ENCODE peak calls at places on chromosomes 5 and 9, in nine cellular contexts. P, N, Z, I, J, V, B, U and X are unnamed samples.

GRCh38 chr5:112183103-112183634 is 235.9 kb downstream of the EPB41L4A start:
- DNase-seq in P (no peak), N (no peak), Z (no peak), I (no peak), J (no peak), V (no peak), B (no peak), U (no peak), X (no peak)

GRCh38 chr9:4117835-4118610 is 181.8 kb downstream of the GLIS3 start:
- DNase-seq in P (no peak), N (no peak), Z (peak), I (no peak), J (no peak), V (no peak), B (peak), U (no peak), X (peak)

GRCh38 chr9:19409406-19410194 is 791 bp downstream of the ACER2 start:
- DNase-seq in P (no peak), N (no peak), Z (peak), I (peak), J (peak), V (peak), B (peak), U (no peak), X (peak)

GRCh38 chr9:1454980-1455367 is 404.8 kb downstream of the DMRT2 start:
- DNase-seq in P (no peak), N (no peak), Z (no peak), I (no peak), J (no peak), V (no peak), B (no peak), U (no peak), X (no peak)

GRCh38 chr5:112735702-112736101 is 2.0 kb upstream of the APC start:
- DNase-seq in P (no peak), N (peak), Z (no peak), I (peak), J (no peak), V (no peak), B (no peak), U (peak), X (peak)

GRCh38 chr5:1004598-1005361 is 3.8 kb upstream of the NKD2 start:
- DNase-seq in P (no peak), N (peak), Z (no peak), I (peak), J (peak), V (peak), B (peak), U (no peak), X (no peak)

GRCh38 chr5:97752871-97753270 is 569.8 kb upstream of the RIOK2 start:
- DNase-seq in P (no peak), N (peak), Z (no peak), I (no peak), J (no peak), V (no peak), B (no peak), U (no peak), X (no peak)

GRCh38 chr5:172800088-172800551 is 29.1 kb upstream of the DUSP1 start:
- DNase-seq in P (peak), N (peak), Z (no peak), I (no peak), J (peak), V (no peak), B (peak), U (peak), X (no peak)

GRCh38 chr9:20624201-20625002 is 2.1 kb upstream of the MLLT3 start:
- DNase-seq in P (no peak), N (peak), Z (peak), I (peak), J (no peak), V (peak), B (no peak), U (no peak), X (no peak)

GRCh38 chr5:113612060-113612496 is 98.6 kb downstream of the YTHDC2 start:
- DNase-seq in P (no peak), N (peak), Z (peak), I (peak), J (no peak), V (peak), B (no peak), U (no peak), X (peak)

GRCh38 chr5:135033026-135033861 is 784 bp downstream of the PITX1 start:
- DNase-seq in P (no peak), N (peak), Z (peak), I (peak), J (peak), V (peak), B (peak), U (no peak), X (no peak)

GRCh38 chr5:123951204-123951977 is 439.4 kb downstream of the CSNK1G3 start:
- DNase-seq in P (no peak), N (peak), Z (no peak), I (peak), J (no peak), V (no peak), B (no peak), U (peak), X (no peak)

GRCh38 chr5:162248107-162248713 is 180.6 kb downstream of the GABRG2 start:
- DNase-seq in P (no peak), N (no peak), Z (peak), I (no peak), J (no peak), V (no peak), B (no peak), U (no peak), X (no peak)
- TF ChIP-seq CTCF in P (no peak), N (no peak), Z (peak), I (no peak), J (no peak), V (no peak), B (no peak), U (no peak), X (peak)

GRCh38 chr5:80125962-80126480 is 90.9 kb downstream of the THBS4 start:
- DNase-seq in P (no peak), N (peak), Z (peak), I (no peak), J (no peak), V (no peak), B (no peak), U (peak), X (no peak)
- TF ChIP-seq CTCF in P (no peak), N (no peak), Z (no peak), I (no peak), J (no peak), V (peak), B (no peak), U (no peak), X (no peak)

GRCh38 chr5:37899037-37899436 is 59.2 kb upstream of the GDNF start:
- DNase-seq in P (no peak), N (no peak), Z (no peak), I (no peak), J (no peak), V (no peak), B (no peak), U (no peak), X (no peak)

GRCh38 chr5:37905230-37905629 is 65.4 kb upstream of the GDNF start:
- DNase-seq in P (no peak), N (no peak), Z (no peak), I (no peak), J (no peak), V (no peak), B (no peak), U (no peak), X (no peak)

GRCh38 chr5:37902323-37902722 is 62.5 kb upstream of the GDNF start:
- DNase-seq in P (no peak), N (no peak), Z (no peak), I (no peak), J (no peak), V (no peak), B (no peak), U (no peak), X (no peak)

GRCh38 chr5:37896159-37896558 is 56.3 kb upstream of the GDNF start:
- DNase-seq in P (no peak), N (no peak), Z (no peak), I (no peak), J (no peak), V (no peak), B (no peak), U (no peak), X (no peak)

GRCh38 chr5:37900692-37901091 is 60.9 kb upstream of the GDNF start:
- DNase-seq in P (no peak), N (peak), Z (peak), I (peak), J (peak), V (no peak), B (no peak), U (no peak), X (peak)
- TF ChIP-seq CTCF in P (no peak), N (no peak), Z (no peak), I (peak), J (no peak), V (no peak), B (no peak), U (peak), X (peak)

GRCh38 chr5:118040496-118040895 is 947.9 kb downstream of the DTWD2 start:
- DNase-seq in P (no peak), N (no peak), Z (no peak), I (no peak), J (no peak), V (no peak), B (no peak), U (no peak), X (no peak)

GRCh38 chr5:118043531-118043930 is 944.8 kb downstream of the DTWD2 start:
- DNase-seq in P (no peak), N (no peak), Z (no peak), I (no peak), J (no peak), V (no peak), B (no peak), U (no peak), X (no peak)

GRCh38 chr5:118044169-118044568 is 944.2 kb downstream of the DTWD2 start:
- DNase-seq in P (no peak), N (no peak), Z (no peak), I (no peak), J (no peak), V (no peak), B (no peak), U (no peak), X (no peak)

GRCh38 chr5:118042076-118042475 is 946.3 kb downstream of the DTWD2 start:
- DNase-seq in P (no peak), N (no peak), Z (no peak), I (no peak), J (no peak), V (no peak), B (no peak), U (no peak), X (no peak)
- TF ChIP-seq CTCF in P (no peak), N (no peak), Z (peak), I (no peak), J (no peak), V (peak), B (no peak), U (no peak), X (peak)

GRCh38 chr5:115841382-115842088 is at the start of the genes AP3S1 and ATG12:
- DNase-seq in P (peak), N (peak), Z (peak), I (peak), J (peak), V (peak), B (peak), U (peak), X (peak)

GRCh38 chr5:115840825-115841224 is 540 bp downstream of the ATG12 start:
- DNase-seq in P (no peak), N (no peak), Z (no peak), I (peak), J (no peak), V (no peak), B (no peak), U (no peak), X (no peak)

GRCh38 chr5:115842952-115843351 is 1.2 kb downstream of the AP3S1 start:
- DNase-seq in P (no peak), N (no peak), Z (peak), I (peak), J (no peak), V (no peak), B (no peak), U (no peak), X (peak)

GRCh38 chr5:115843444-115844130 is 1.9 kb downstream of the AP3S1 start:
- DNase-seq in P (no peak), N (no peak), Z (no peak), I (no peak), J (no peak), V (no peak), B (no peak), U (no peak), X (no peak)

DNA sequence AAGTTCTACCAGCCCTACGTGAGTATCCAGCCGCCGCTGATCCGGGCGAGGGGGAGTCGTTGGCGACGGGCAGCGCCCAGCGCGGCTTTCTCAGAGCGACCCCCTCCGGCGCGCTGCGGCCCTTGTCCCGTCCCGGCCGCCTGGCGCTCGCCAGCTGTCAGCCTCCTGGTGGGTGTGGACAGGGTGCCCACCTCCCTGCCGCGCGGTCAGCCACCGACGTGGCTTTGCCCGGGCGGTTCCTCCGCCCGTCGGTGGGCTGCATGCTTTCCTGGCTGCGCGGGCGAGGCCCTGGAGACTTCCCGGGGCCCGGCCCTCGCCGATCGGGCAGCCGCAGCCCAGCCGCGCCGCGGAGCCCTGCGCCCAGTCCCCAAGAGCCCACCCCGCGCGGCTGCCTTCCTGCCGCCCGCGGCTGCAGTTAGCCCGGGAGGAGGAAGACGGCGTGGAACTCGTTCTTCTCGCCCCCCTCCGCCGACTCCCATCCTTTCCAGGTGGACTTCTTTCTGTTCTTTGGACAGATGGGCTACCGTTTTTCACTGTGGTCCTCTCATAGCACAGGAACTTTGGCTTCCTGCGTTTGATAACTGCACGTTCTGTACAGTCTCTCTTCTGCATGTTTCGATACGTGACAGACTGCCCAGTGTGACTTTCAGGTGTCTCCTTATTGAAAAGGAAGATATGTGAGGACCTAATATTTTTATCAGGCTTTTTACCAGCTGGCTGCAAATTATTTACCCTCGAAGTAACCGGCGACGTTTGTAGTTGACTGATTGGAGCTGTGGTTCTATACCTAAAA is 550 bp downstream of the AP3S1 start:
- DNase-seq in P (no peak), N (no peak), Z (peak), I (no peak), J (no peak), V (peak), B (no peak), U (no peak), X (peak)
- TF ChIP-seq CTCF in P (no peak), N (peak), Z (peak), I (peak), J (no peak), V (peak), B (peak), U (peak), X (peak)

GRCh38 chr5:75666801-75667200 is 50.4 kb downstream of the POC5 start:
- DNase-seq in P (no peak), N (no peak), Z (no peak), I (no peak), J (no peak), V (no peak), B (no peak), U (no peak), X (no peak)
- TF ChIP-seq CTCF in P (no peak), N (no peak), Z (no peak), I (no peak), J (no peak), V (no peak), B (no peak), U (no peak), X (peak)

DNA sequence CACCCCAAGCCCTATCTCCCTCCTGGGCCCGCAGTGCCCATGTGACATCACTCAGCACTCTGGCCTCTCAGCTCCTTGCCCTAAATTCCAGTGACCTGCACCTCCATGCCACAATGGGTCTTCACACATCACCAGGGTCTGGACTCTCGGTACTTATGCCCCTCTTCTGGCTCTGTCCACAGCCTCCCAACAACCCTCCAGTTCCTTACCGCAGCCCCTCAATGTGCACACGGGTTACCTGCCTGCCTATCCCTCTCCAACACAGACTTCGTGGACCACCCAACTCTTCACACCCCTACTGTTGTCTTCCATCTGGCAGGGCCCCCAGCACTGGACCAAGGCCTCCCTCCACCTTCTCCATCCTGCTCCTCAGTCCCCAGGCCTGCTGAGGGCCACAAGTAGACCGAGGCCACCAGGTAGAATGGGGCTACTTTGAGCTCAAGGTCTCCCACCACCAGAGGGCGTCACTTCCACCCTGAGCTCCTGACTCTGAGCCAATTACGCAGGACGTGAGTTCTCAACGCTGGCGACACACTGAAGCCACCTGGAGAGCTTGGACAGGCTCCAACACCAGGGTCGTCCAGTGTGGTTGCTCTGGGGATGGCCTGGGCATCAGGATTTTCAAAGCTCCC is 172.1 kb downstream of the GABBR2 start:
- DNase-seq in P (no peak), N (no peak), Z (peak), I (no peak), J (no peak), V (no peak), B (no peak), U (no peak), X (no peak)
- TF ChIP-seq CTCF in P (no peak), N (no peak), Z (peak), I (peak), J (no peak), V (peak), B (no peak), U (no peak), X (peak)

GRCh38 chr5:155091063-155091648 is 77.6 kb downstream of the KIF4B start:
- DNase-seq in P (no peak), N (no peak), Z (no peak), I (no peak), J (no peak), V (no peak), B (no peak), U (peak), X (no peak)

GRCh38 chr5:155089649-155090048 is 76.1 kb downstream of the KIF4B start:
- DNase-seq in P (no peak), N (no peak), Z (no peak), I (no peak), J (no peak), V (no peak), B (no peak), U (no peak), X (no peak)

GRCh38 chr5:155082401-155082800 is 68.8 kb downstream of the KIF4B start:
- DNase-seq in P (no peak), N (peak), Z (no peak), I (peak), J (no peak), V (no peak), B (no peak), U (peak), X (no peak)

GRCh38 chr5:155085282-155085990 is 71.9 kb downstream of the KIF4B start:
- DNase-seq in P (no peak), N (no peak), Z (no peak), I (no peak), J (no peak), V (no peak), B (no peak), U (no peak), X (peak)

GRCh38 chr5:155087036-155087435 is 73.5 kb downstream of the KIF4B start:
- DNase-seq in P (no peak), N (peak), Z (no peak), I (no peak), J (no peak), V (no peak), B (no peak), U (peak), X (no peak)
- TF ChIP-seq CTCF in P (no peak), N (no peak), Z (no peak), I (no peak), J (no peak), V (no peak), B (no peak), U (no peak), X (no peak)

DNA sequence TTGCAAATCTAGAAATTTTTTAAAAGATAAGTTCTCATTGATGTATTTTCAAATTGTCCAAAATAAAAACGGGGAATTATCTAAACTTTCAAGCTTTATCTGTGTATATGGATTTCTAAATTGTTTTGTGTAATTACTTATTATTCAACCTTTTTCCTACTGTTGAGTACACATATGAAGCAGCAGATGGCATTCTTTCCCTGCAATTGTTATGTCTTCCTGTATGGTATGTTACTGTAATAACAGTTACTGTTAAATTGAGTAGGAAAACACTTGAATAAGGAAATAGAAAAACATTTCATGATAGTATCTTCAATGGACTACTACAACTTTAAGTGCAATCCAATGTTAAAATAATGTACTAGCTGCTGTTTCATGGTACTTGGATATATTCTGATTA is 124.8 kb downstream of the RANBP17 start:
- DNase-seq in P (no peak), N (peak), Z (no peak), I (peak), J (no peak), V (no peak), B (no peak), U (no peak), X (peak)
- TF ChIP-seq CTCF in P (no peak), N (peak), Z (peak), I (peak), J (no peak), V (no peak), B (no peak), U (no peak), X (peak)

GRCh38 chr9:88684046-88684445 is 149.1 kb downstream of the NXNL2 start:
- DNase-seq in P (no peak), N (no peak), Z (no peak), I (no peak), J (no peak), V (no peak), B (no peak), U (no peak), X (no peak)

GRCh38 chr9:88682431-88682831 is 147.5 kb downstream of the NXNL2 start:
- DNase-seq in P (no peak), N (no peak), Z (no peak), I (no peak), J (peak), V (no peak), B (no peak), U (no peak), X (no peak)

GRCh38 chr9:88681434-88681833 is 146.5 kb downstream of the NXNL2 start:
- DNase-seq in P (no peak), N (no peak), Z (no peak), I (no peak), J (no peak), V (no peak), B (no peak), U (no peak), X (no peak)

GRCh38 chr9:88689509-88689908 is 154.5 kb downstream of the NXNL2 start:
- DNase-seq in P (no peak), N (no peak), Z (no peak), I (no peak), J (no peak), V (no peak), B (no peak), U (no peak), X (no peak)

GRCh38 chr9:88685966-88686365 is 151.0 kb downstream of the NXNL2 start:
- DNase-seq in P (no peak), N (no peak), Z (no peak), I (no peak), J (no peak), V (no peak), B (peak), U (no peak), X (no peak)
- TF ChIP-seq CTCF in P (no peak), N (no peak), Z (no peak), I (no peak), J (no peak), V (no peak), B (no peak), U (no peak), X (no peak)